ENCODE peak calls at places on chromosomes 12 and 14, in eight cellular contexts. R is BE2C; Y is GM23248; T is tibial nerve; C is adrenal gland; Q is body of pancreas; O is CD4-positive, CD25-positive, alpha-beta regulatory T cell; M is aorta. F is an unnamed sample.

GRCh38 chr14:68506645-68507405 is 286.0 kb downstream of the ZFP36L1 start:
- DNase-seq in R (no peak), Y (no peak), T (no peak), C (peak; percentile 25), Q (no peak), O (peak; percentile 82), M (no peak), F (no peak)

GRCh38 chr12:93152617-93153016 is 223.5 kb upstream of the EEA1 start:
- DNase-seq in R (no peak), Y (no peak), T (no peak), C (no peak), Q (no peak), O (no peak), M (no peak), F (no peak)

GRCh38 chr14:81565441-81566290 is 32.0 kb upstream of the SEL1L start:
- DNase-seq in R (peak; percentile 24), Y (peak; percentile 43), T (no peak), C (no peak), Q (peak; percentile 71), O (peak; percentile 15), M (no peak), F (peak; percentile 50)

GRCh38 chr14:69708586-69709169 is 58.3 kb upstream of the SRSF5 start:
- DNase-seq in R (peak; percentile 60), Y (peak; percentile 23), T (no peak), C (no peak), Q (no peak), O (peak; percentile 61), M (no peak), F (no peak)

GRCh38 chr14:21840765-21841164 is 167.1 kb upstream of the OR4E1 start:
- DNase-seq in R (no peak), Y (no peak), T (no peak), C (no peak), Q (no peak), O (peak; percentile 61), M (no peak), F (no peak)

GRCh38 chr12:39461059-39461458 is 18.1 kb upstream of the KIF21A start:
- DNase-seq in R (no peak), Y (no peak), T (no peak), C (no peak), Q (no peak), O (no peak), M (no peak), F (no peak)

GRCh38 chr12:82673698-82674097 is 13.0 kb upstream of the TMTC2 start:
- DNase-seq in R (no peak), Y (no peak), T (no peak), C (no peak), Q (no peak), O (no peak), M (no peak), F (no peak)

GRCh38 chr14:69048456-69048855 is 69.4 kb upstream of the ACTN1 start:
- DNase-seq in R (peak; percentile 59), Y (no peak), T (no peak), C (peak; percentile 85), Q (peak; percentile 39), O (no peak), M (no peak), F (no peak)

GRCh38 chr12:121158085-121158484 is 25.4 kb downstream of the P2RX7 start:
- DNase-seq in R (no peak), Y (no peak), T (no peak), C (no peak), Q (no peak), O (no peak), M (no peak), F (no peak)

GRCh38 chr14:71141701-71142374 is 234.6 kb downstream of the PCNX1 start:
- DNase-seq in R (no peak), Y (peak; percentile 57), T (no peak), C (no peak), Q (no peak), O (no peak), M (no peak), F (no peak)

GRCh38 chr12:108525681-108526080 is 10.6 kb downstream of the FICD start:
- DNase-seq in R (no peak), Y (peak; percentile 89), T (no peak), C (no peak), Q (no peak), O (no peak), M (no peak), F (no peak)

GRCh38 chr12:90801776-90802175 is 153.2 kb downstream of the CCER1 start:
- DNase-seq in R (no peak), Y (peak; percentile 72), T (no peak), C (no peak), Q (no peak), O (no peak), M (no peak), F (no peak)

GRCh38 chr12:3445127-3445978 is 45.6 kb upstream of the PRMT8 start:
- DNase-seq in R (no peak), Y (no peak), T (no peak), C (no peak), Q (no peak), O (no peak), M (no peak), F (no peak)

GRCh38 chr12:6768385-6769002 is 2.3 kb downstream of the PTMS start:
- DNase-seq in R (no peak), Y (peak; percentile 45), T (no peak), C (no peak), Q (no peak), O (no peak), M (no peak), F (no peak)
- H3K4me1 ChIP-seq in R (peaks cover 40% of the 10 kb centered on the region), Y (peaks cover 30% of the 10 kb centered on the region), T (peaks cover 85% of the 10 kb centered on the region), C (peaks cover 46% of the 10 kb centered on the region), Q (peaks cover 41% of the 10 kb centered on the region), O (peaks cover 50% of the 10 kb centered on the region), M (no peaks in the 10 kb centered on the region), F (peaks cover 25% of the 10 kb centered on the region)

GRCh38 chr12:31745242-31745641 is 16.4 kb upstream of the AMN1 start:
- DNase-seq in R (no peak), Y (no peak), T (no peak), C (no peak), Q (no peak), O (no peak), M (no peak), F (no peak)

GRCh38 chr12:31737345-31737744 is 8.5 kb upstream of the AMN1 start:
- DNase-seq in R (no peak), Y (no peak), T (no peak), C (no peak), Q (no peak), O (no peak), M (no peak), F (no peak)

GRCh38 chr12:31740618-31741017 is 11.8 kb upstream of the AMN1 start:
- DNase-seq in R (no peak), Y (no peak), T (no peak), C (no peak), Q (no peak), O (no peak), M (no peak), F (no peak)

GRCh38 chr12:31737763-31738162 is 8.9 kb upstream of the AMN1 start:
- DNase-seq in R (no peak), Y (no peak), T (no peak), C (no peak), Q (no peak), O (no peak), M (no peak), F (no peak)

DNA sequence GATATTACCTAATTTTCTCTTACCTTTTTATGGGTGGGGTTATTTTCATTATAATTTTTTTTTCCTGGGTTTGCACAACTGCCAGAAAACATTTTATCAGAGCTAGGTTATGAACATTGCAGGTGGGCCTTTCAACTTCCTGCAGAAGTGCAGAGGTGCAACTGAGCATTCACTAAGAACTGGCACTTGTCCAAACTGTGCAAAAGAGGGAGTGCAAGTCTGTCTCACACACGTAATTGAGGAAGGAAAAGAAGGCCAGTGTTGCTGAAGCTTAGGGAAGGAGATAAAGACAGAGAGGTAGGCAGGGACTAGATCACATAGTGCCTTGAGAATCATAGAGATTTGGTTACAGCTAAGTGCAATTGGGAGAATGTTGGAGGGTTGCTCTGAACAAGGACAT is 14.1 kb upstream of the AMN1 start:
- DNase-seq in R (no peak), Y (no peak), T (no peak), C (no peak), Q (no peak), O (no peak), M (no peak), F (no peak)
- H3K4me1 ChIP-seq in R (no peaks in the 10 kb centered on the region), Y (peaks cover 17% of the 10 kb centered on the region), T (peaks cover 13% of the 10 kb centered on the region), C (peaks cover 17% of the 10 kb centered on the region), Q (peaks cover 7% of the 10 kb centered on the region), O (peaks cover 32% of the 10 kb centered on the region), M (no peaks in the 10 kb centered on the region), F (no peaks in the 10 kb centered on the region)

GRCh38 chr12:105219261-105220018 is 16.5 kb downstream of the APPL2 start:
- DNase-seq in R (no peak), Y (no peak), T (no peak), C (no peak), Q (no peak), O (no peak), M (no peak), F (no peak)
- H3K4me1 ChIP-seq in R (no peaks in the 10 kb centered on the region), Y (peaks cover 74% of the 10 kb centered on the region), T (peaks cover 48% of the 10 kb centered on the region), C (peaks cover 37% of the 10 kb centered on the region), Q (peaks cover 25% of the 10 kb centered on the region), O (no peaks in the 10 kb centered on the region), M (peaks cover 3% of the 10 kb centered on the region), F (peaks cover 19% of the 10 kb centered on the region)

GRCh38 chr14:31292962-31293616 is 85.5 kb upstream of the HECTD1 start:
- DNase-seq in R (no peak), Y (no peak), T (no peak), C (no peak), Q (no peak), O (no peak), M (no peak), F (no peak)

GRCh38 chr14:31294736-31295398 is 87.3 kb upstream of the HECTD1 start:
- DNase-seq in R (no peak), Y (peak; percentile 13), T (no peak), C (no peak), Q (no peak), O (no peak), M (no peak), F (no peak)

GRCh38 chr14:31286456-31287293 is 79.1 kb upstream of the HECTD1 start:
- DNase-seq in R (peak; percentile 37), Y (no peak), T (no peak), C (no peak), Q (peak; percentile 25), O (peak; percentile 27), M (no peak), F (peak; percentile 33)

GRCh38 chr14:31287294-31287972 is 79.8 kb upstream of the HECTD1 start:
- DNase-seq in R (no peak), Y (no peak), T (no peak), C (no peak), Q (no peak), O (no peak), M (no peak), F (no peak)

DNA sequence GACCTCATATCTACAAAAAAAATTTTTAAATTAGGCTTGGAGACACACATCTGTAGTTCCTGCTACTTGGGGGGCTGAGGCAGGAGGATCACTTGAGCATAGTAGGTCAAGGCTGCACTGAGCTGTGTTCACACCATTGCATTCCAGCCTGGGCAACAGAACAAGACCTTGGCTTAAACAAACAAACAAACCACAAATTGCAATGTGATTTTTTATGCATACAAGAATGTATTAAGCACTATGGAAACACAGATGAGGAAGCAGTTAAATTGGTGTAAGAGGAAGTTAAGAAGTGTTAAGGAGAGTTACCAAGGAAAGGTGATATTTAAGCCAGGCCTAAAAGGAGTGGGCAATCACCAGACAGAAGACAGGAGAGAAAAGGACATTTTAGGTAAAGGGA is 83.6 kb upstream of the HECTD1 start:
- DNase-seq in R (no peak), Y (no peak), T (no peak), C (no peak), Q (no peak), O (no peak), M (no peak), F (no peak)
- H3K4me1 ChIP-seq in R (no peaks in the 10 kb centered on the region), Y (no peaks in the 10 kb centered on the region), T (no peaks in the 10 kb centered on the region), C (no peaks in the 10 kb centered on the region), Q (no peaks in the 10 kb centered on the region), O (no peaks in the 10 kb centered on the region), M (no peaks in the 10 kb centered on the region), F (peaks cover 8% of the 10 kb centered on the region)

F was measured in cardiac muscle cell.